ENCODE peak calls at places on chromosomes 13 and 19, in four cellular contexts. A, M, H and Y are unnamed samples.

GRCh38 chr13:68304287-68304893 is 1074.3 kb upstream of the PCDH9 start:
- DNase-seq in A (no peak), M (no peak), H (no peak), Y (peak)

GRCh38 chr13:42548731-42549554 is 25.0 kb upstream of the TNFSF11 start:
- DNase-seq in A (no peak), M (no peak), H (no peak), Y (no peak)

GRCh38 chr13:62033932-62034331 is 618.3 kb upstream of the PCDH20 start:
- DNase-seq in A (no peak), M (no peak), H (no peak), Y (no peak)

GRCh38 chr13:59898066-59898465 is 265.7 kb downstream of the DIAPH3 start:
- DNase-seq in A (no peak), M (no peak), H (no peak), Y (no peak)

GRCh38 chr19:29715695-29716581 is 877 bp upstream of the C19orf12 start:
- DNase-seq in A (peak), M (no peak), H (no peak), Y (peak)

GRCh38 chr19:2561895-2562294 is 86.0 kb downstream of the GADD45B start:
- DNase-seq in A (no peak), M (peak), H (no peak), Y (no peak)

GRCh38 chr13:102799544-102800144 is 725 bp downstream of the BIVM start:
- DNase-seq in A (no peak), M (peak), H (no peak), Y (no peak)

GRCh38 chr19:46068345-46069258 is 27.8 kb upstream of the IGFL4 start:
- DNase-seq in A (peak), M (no peak), H (no peak), Y (peak)

GRCh38 chr19:1774999-1775772 is 21.9 kb downstream of the ONECUT3 start:
- DNase-seq in A (peak), M (peak), H (peak), Y (no peak)

GRCh38 chr13:109427695-109428094 is 358.7 kb downstream of the IRS2 start:
- DNase-seq in A (no peak), M (no peak), H (no peak), Y (no peak)

GRCh38 chr13:104143760-104144406 is 1077.7 kb upstream of the SLC10A2 start:
- DNase-seq in A (no peak), M (no peak), H (no peak), Y (no peak)